ENCODE peak calls at places on chromosome 10, in five cellular contexts. G is bronchial epithelial cell, K is endothelial cell of umbilical vein, I is PC-9, Q is esophagus squamous epithelium. P is an unnamed sample.

GRCh38 chr10:12484945-12485805 is 135.8 kb downstream of the CAMK1D start:
- DNase-seq in K (no peak), Q (no peak), I (no peak), G (no peak), P (no peak)

GRCh38 chr10:72087969-72088878 is at the start of gene SPOCK2:
- DNase-seq in K (peak; percentile 14), I (no peak), Q (no peak), G (peak; percentile 29), P (no peak)

GRCh38 chr10:49285232-49285631 is 13.7 kb upstream of the C10orf71 start:
- DNase-seq in K (no peak), I (no peak), Q (no peak), G (peak; percentile 33), P (no peak)

GRCh38 chr10:123241391-123242141 is 87.4 kb downstream of the BUB3 start:
- DNase-seq in Q (no peak), I (no peak), K (peak; percentile 4), G (peak; percentile 26), P (no peak)

GRCh38 chr10:34219860-34220518 is 595.1 kb downstream of the PARD3 start:
- DNase-seq in G (no peak), K (no peak), I (no peak), Q (no peak), P (no peak)

GRCh38 chr10:13001041-13001886 is at the start of gene CCDC3:
- DNase-seq in G (no peak), K (no peak), Q (no peak), I (no peak), P (peak; percentile 32)

GRCh38 chr10:20852303-20852702 is 44.8 kb downstream of the NEBL start:
- DNase-seq in Q (no peak), I (no peak), G (no peak), K (no peak), P (no peak)

GRCh38 chr10:49571419-49571818 is 32.5 kb upstream of the ERCC6 start:
- DNase-seq in G (peak; percentile 51), Q (no peak), I (no peak), K (no peak), P (no peak)

GRCh38 chr10:96765406-96766240 is 45.3 kb upstream of the PIK3AP1 start:
- DNase-seq in G (peak; percentile 53), I (peak; percentile 49), Q (no peak), K (peak; percentile 38), P (peak; percentile 44)

GRCh38 chr10:21534611-21535493 is 820 bp downstream of the MLLT10 start:
- DNase-seq in G (no peak), K (peak; percentile 38), I (peak; percentile 33), Q (no peak), P (peak; percentile 80)

GRCh38 chr10:120598377-120598776 is 141.3 kb downstream of the PLPP4 start:
- DNase-seq in K (no peak), G (no peak), I (no peak), Q (no peak), P (no peak)

GRCh38 chr10:124064158-124064603 is 29.2 kb downstream of the CHST15 start:
- DNase-seq in K (no peak), Q (no peak), I (no peak), G (no peak), P (no peak)

GRCh38 chr10:132691711-132692153 is 94.2 kb downstream of the NKX6-2 start:
- DNase-seq in Q (no peak), I (no peak), K (no peak), G (no peak), P (no peak)

GRCh38 chr10:89478739-89479116 is 56.7 kb downstream of the SLC16A12 start:
- DNase-seq in I (no peak), Q (no peak), K (no peak), G (peak; percentile 11), P (no peak)

GRCh38 chr10:12466701-12467100 is 117.4 kb downstream of the CAMK1D start:
- DNase-seq in Q (no peak), G (no peak), K (no peak), I (no peak), P (no peak)

GRCh38 chr10:95755511-95756004 is 405 bp upstream of the ENTPD1 start:
- DNase-seq in Q (no peak), K (peak; percentile 55), G (no peak), I (no peak), P (no peak)

GRCh38 chr10:71429304-71429703 is 32.6 kb downstream of the CDH23 start:
- DNase-seq in K (no peak), I (no peak), Q (no peak), G (no peak), P (no peak)

DNA sequence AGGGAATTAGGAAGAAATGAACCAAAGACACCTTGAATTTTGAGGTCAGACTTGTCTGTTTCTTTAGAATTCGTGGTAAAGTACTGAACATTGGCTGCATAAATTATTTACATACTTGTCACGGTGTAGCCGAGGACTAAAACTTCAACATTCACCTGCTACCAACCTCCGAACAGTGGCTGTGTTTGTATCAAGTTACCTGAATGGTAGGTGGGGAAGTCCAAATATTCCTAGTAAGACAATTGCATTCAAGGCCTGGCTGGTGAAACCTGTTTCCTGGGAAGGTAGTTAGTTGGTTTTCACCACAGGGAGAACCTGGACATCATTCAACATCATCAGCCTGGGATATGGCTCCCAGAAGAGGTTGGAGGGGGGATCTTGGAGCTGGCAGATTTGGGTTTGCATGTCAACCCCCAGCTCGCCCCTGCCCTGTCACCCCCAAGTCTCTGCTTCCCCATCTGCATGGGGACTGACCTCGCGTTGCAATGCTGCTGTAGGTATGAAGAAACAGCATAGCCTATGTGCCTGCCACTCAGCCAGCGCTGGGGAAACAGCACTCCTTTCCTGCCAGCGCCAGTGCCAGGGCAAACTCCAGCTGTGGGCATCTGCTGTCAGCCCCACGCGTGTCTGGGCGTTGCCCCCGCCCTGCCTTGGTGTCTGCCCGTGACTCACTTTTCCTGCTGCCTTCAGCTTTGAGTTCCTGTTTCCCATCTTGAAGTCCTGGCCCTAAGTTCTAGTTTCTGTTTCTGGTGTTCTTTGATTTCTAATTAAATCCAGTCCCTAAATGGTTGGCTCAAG is 12.7 kb upstream of the LARP4B start:
- DNase-seq in Q (no peak), I (peak; percentile 42), G (peak; percentile 40), K (peak; percentile 88), P (peak; percentile 69)
- H3K4me3 ChIP-seq in Q (no peak overlapping the region), I (no peak overlapping the region), G (no peak overlapping the region), K (peak overlapping the region; percentile 54), P (no peak overlapping the region)

GRCh38 chr10:69387500-69387899 is 29.2 kb downstream of the TACR2 start:
- DNase-seq in G (no peak), K (no peak), I (peak; percentile 35), Q (no peak), P (no peak)
- H3K36me3 ChIP-seq in G (peaks cover 30% of the 10 kb centered on the region), K (peaks cover 22% of the 10 kb centered on the region), I (peaks cover 26% of the 10 kb centered on the region), Q (peaks cover 13% of the 10 kb centered on the region), P (peaks cover 60% of the 10 kb centered on the region)

DNA sequence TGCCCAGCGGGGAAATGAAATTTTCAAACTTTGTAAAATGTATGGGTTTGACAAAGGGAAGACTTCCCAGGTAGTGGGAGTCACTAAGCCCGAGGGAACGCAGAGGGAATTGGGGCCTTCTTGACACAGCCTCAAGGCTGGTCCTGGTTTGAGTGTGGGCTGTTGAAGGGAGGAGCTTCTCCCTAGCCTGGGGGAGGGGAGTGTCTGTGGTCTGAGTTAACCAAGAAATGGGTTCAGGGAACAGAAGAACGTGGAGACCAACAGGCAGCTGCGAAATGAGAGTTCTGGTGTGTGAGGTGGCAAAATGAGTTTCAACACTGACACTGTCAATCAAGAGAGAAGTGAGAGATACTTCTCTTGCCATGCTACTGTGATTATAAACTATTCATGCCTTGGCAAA is 32.7 kb upstream of the BAMBI start:
- DNase-seq in Q (no peak), G (no peak), I (no peak), K (no peak), P (no peak)
- H3K4me3 ChIP-seq in Q (no peak overlapping the region), G (no peak overlapping the region), I (no peak overlapping the region), K (no peak overlapping the region), P (no peak overlapping the region)

DNA sequence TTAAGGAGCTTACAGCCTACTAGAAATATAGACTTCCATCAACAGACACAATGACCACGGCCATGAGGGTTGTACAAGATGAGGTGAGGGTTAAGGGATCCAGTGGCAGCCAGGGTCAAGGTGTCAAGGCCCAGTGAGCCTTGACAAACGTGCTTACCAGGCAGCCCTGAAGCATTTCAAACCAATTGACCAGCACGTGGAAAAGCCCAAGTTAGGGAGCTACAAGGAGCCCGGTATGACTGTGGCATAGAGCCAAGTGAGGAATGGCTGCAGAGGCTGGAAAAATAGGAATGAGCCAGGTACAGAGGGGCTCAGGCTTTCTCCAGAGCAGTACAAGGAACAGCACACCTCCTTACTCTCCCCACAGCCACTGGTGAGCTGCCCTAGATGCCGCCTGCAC is 12.7 kb downstream of the AFAP1L2 start:
- DNase-seq in K (no peak), Q (no peak), G (no peak), I (no peak), P (no peak)
- H3K36me3 ChIP-seq in K (no peaks in the 10 kb centered on the region), Q (no peaks in the 10 kb centered on the region), G (no peaks in the 10 kb centered on the region), I (no peaks in the 10 kb centered on the region), P (no peaks in the 10 kb centered on the region)

GRCh38 chr10:6520138-6520537 is 59.9 kb downstream of the PRKCQ start:
- DNase-seq in Q (no peak), G (no peak), I (no peak), K (no peak), P (no peak)
- H3K4me3 ChIP-seq in Q (no peak overlapping the region), G (no peak overlapping the region), I (no peak overlapping the region), K (no peak overlapping the region), P (no peak overlapping the region)

DNA sequence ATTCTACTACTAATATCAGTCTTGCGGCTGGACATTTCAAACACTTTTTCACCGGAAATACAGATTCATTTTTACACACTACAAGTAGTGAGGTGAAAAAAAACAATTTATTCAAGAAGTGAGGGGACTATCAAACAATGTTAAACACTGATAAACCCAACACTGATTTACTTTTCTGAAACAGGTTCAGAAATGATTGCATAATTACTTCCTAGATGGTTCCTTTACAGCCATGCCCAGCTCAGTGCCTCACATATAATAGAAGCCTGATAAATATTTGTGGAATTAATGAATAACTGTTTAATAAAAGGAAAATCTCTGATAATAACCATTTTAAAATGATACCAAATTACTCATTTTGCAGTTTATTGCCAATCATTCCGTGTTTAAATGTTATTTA is 34.6 kb downstream of the FRA10AC1 start:
- DNase-seq in Q (no peak), G (no peak), I (no peak), K (no peak), P (no peak)
- H3K36me3 ChIP-seq in Q (no peaks in the 10 kb centered on the region), G (no peaks in the 10 kb centered on the region), I (no peaks in the 10 kb centered on the region), K (peaks cover 1% of the 10 kb centered on the region), P (peaks cover 28% of the 10 kb centered on the region)

DNA sequence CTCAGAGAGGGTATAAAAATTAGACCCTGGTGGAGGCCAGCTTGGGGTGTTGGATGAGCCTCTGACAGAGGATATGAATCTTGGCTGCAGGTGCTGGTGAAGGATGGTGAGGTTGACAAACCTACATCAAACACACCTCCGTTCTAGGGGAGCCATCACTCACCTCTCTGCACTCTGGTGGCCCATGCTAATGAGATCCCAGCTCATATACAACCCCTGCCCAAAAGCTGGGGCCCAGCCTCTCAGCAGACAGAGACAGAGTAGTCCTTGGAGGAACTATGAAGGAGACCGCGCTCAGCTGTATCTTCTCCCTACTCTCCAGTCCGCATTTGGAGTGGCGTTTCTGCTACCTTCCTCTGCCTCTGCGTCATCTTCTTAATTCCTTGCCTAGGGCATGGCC is 83.1 kb upstream of the SORCS3 start:
- DNase-seq in Q (no peak), I (no peak), K (no peak), G (no peak), P (no peak)
- H3K4me3 ChIP-seq in Q (no peak overlapping the region), I (no peak overlapping the region), K (no peak overlapping the region), G (no peak overlapping the region), P (no peak overlapping the region)

GRCh38 chr10:32028710-32029109 is 27.5 kb downstream of the KIF5B start:
- DNase-seq in I (no peak), K (no peak), G (no peak), Q (no peak), P (no peak)

GRCh38 chr10:32023264-32023663 is 33.0 kb downstream of the KIF5B start:
- DNase-seq in K (no peak), I (no peak), Q (no peak), G (no peak), P (no peak)
- H3K36me3 ChIP-seq in K (peaks cover 14% of the 10 kb centered on the region), I (peaks cover 26% of the 10 kb centered on the region), Q (peaks cover 7% of the 10 kb centered on the region), G (peaks cover 18% of the 10 kb centered on the region), P (peaks cover 84% of the 10 kb centered on the region)

GRCh38 chr10:130221456-130222375 is 85.5 kb downstream of the GLRX3 start:
- DNase-seq in I (no peak), G (no peak), Q (no peak), K (no peak), P (no peak)
- H3K4me3 ChIP-seq in I (no peak overlapping the region), G (no peak overlapping the region), Q (no peak overlapping the region), K (no peak overlapping the region), P (no peak overlapping the region)